ENCODE peak calls at places on chromosomes 16 and 17, in seven cellular contexts. Z, F, W, H, J, C and S are unnamed samples.
A peak's percentile ranks its signal among the peaks of the same experiment; 100 is the strongest.

GRCh38 chr17:48294989-48295892 is 134.8 kb downstream of the SKAP1 start:
- DNase-seq in Z (no peak), F (peak; percentile 47), W (no peak), H (no peak), J (no peak), C (no peak), S (no peak)

GRCh38 chr17:43994272-43995149 is 9.9 kb upstream of the NAGS start:
- DNase-seq in Z (no peak), F (no peak), W (peak; percentile 54), H (peak; percentile 92), J (peak; percentile 91), C (peak; percentile 91), S (peak; percentile 85)

GRCh38 chr17:17018021-17018441 is 24.2 kb upstream of the MPRIP start:
- DNase-seq in Z (no peak), F (no peak), W (no peak), H (no peak), J (no peak), C (no peak), S (no peak)

GRCh38 chr16:28098959-28099945 is 35.7 kb upstream of the GSG1L start:
- DNase-seq in Z (no peak), F (no peak), W (no peak), H (no peak), J (no peak), C (no peak), S (no peak)

GRCh38 chr16:30356401-30357084 is 1.4 kb upstream of the CD2BP2 start:
- DNase-seq in Z (no peak), F (no peak), W (no peak), H (no peak), J (no peak), C (peak; percentile 52), S (peak; percentile 30)

GRCh38 chr16:24309222-24309905 is 53.2 kb downstream of the CACNG3 start:
- DNase-seq in Z (peak; percentile 36), F (no peak), W (peak; percentile 50), H (no peak), J (peak; percentile 16), C (no peak), S (peak; percentile 38)

GRCh38 chr16:14486520-14487303 is 143.3 kb downstream of the PARN start:
- DNase-seq in Z (peak; percentile 57), F (no peak), W (peak; percentile 98), H (no peak), J (peak; percentile 85), C (peak; percentile 68), S (peak; percentile 33)

GRCh38 chr16:1639282-1639681 is 27.1 kb downstream of the CRAMP1 start:
- DNase-seq in Z (no peak), F (no peak), W (peak; percentile 9), H (no peak), J (no peak), C (no peak), S (no peak)

GRCh38 chr16:71889147-71889546 is 5.2 kb upstream of the ZNF821 start:
- DNase-seq in Z (no peak), F (no peak), W (no peak), H (no peak), J (no peak), C (no peak), S (no peak)

GRCh38 chr17:48215583-48216139 is 108.1 kb downstream of the SNX11 start:
- DNase-seq in Z (peak; percentile 71), F (no peak), W (peak; percentile 8), H (peak; percentile 47), J (peak; percentile 62), C (peak; percentile 26), S (no peak)

GRCh38 chr16:85365120-85365519 is 248.0 kb upstream of the GSE1 start:
- DNase-seq in Z (no peak), F (no peak), W (no peak), H (no peak), J (peak; percentile 41), C (no peak), S (peak; percentile 76)

GRCh38 chr17:42288985-42289862 is 926 bp downstream of the STAT5A start:
- DNase-seq in Z (no peak), F (no peak), W (no peak), H (peak; percentile 62), J (peak; percentile 83), C (no peak), S (no peak)

GRCh38 chr17:42285346-42286050 is 2.8 kb upstream of the STAT5A start:
- DNase-seq in Z (no peak), F (no peak), W (no peak), H (no peak), J (no peak), C (no peak), S (no peak)

GRCh38 chr17:42286411-42287295 is 1.6 kb upstream of the STAT5A start:
- DNase-seq in Z (no peak), F (no peak), W (no peak), H (no peak), J (no peak), C (peak; percentile 16), S (no peak)

GRCh38 chr17:42288078-42288984 is at the start of gene STAT5A:
- DNase-seq in Z (no peak), F (no peak), W (peak; percentile 40), H (peak; percentile 84), J (peak; percentile 68), C (peak; percentile 90), S (peak; percentile 64)

DNA sequence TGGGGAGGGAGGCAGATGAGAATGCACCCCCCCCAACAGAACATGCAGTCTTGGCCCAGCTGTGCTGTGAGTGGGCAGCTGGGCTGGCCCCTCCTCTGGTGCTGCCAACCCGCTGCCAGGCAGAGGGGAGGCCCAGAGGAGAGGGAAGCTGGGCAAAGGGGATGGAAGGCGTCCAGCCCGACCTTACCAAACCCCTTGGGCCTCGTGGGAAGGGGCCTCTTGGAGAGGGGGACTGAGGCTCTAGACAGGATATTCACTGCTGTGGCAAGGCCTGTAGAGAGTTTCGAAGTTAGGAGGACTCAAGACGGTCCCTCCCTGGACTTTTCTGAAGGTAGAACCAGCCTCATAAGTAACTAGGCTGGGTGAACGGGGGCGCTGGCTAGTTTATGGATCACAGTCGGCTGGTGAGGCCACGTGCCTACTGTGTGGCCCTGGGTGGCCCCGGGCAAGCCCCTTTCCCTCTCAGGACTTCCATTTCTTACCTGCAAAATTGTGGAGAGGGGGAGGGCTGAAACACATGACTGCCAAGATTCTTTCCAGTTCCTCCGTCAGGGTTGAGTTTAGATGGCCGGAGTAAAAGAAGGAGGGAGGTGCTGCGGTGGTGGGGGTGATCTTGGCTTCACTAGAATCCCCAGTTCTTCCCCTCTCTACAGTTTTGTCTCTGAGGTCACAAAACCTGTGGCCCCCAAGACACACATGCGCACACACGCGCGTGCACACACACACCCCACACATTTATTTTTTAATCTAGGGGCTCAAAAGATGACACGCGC is 807 bp upstream of the STAT5A start:
- DNase-seq in Z (no peak), F (peak; percentile 40), W (no peak), H (no peak), J (no peak), C (peak; percentile 41), S (no peak)
- TF ChIP-seq JUND in Z (no peak), F (peak; percentile 80), W (no peak), H (no peak), J (no peak), C (no peak), S (no peak)

GRCh38 chr17:77572065-77572601 is 386.4 kb upstream of the TNRC6C start:
- DNase-seq in Z (no peak), F (no peak), W (no peak), H (peak; percentile 52), J (no peak), C (no peak), S (no peak)

GRCh38 chr17:77571141-77571540 is 387.4 kb upstream of the TNRC6C start:
- DNase-seq in Z (no peak), F (no peak), W (no peak), H (no peak), J (no peak), C (no peak), S (no peak)

GRCh38 chr17:77571562-77571981 is 386.9 kb upstream of the TNRC6C start:
- DNase-seq in Z (no peak), F (no peak), W (no peak), H (no peak), J (peak; percentile 34), C (peak; percentile 61), S (no peak)

GRCh38 chr17:77569846-77570564 is 388.5 kb upstream of the TNRC6C start:
- DNase-seq in Z (no peak), F (no peak), W (no peak), H (no peak), J (no peak), C (no peak), S (no peak)

DNA sequence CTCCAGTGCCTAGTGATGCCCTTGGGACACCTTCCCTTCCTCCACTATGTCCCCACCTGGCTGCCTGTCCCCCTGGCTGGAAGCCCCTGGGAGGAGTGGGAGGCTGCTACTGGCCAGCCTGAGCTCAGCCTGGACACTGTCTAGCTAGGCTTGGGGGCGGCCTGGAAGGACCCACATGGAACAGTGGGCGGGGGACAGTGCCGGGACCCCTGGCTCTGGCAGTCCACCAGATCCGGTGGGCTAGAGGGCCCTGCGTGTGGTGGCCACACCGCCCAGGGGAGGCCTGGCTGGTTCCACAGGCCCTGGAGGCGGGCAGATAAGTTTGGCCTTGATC is 388.0 kb upstream of the TNRC6C start:
- DNase-seq in Z (no peak), F (no peak), W (no peak), H (no peak), J (no peak), C (no peak), S (no peak)
- TF ChIP-seq JUND in Z (no peak), F (no peak), W (no peak), H (no peak), J (no peak), C (no peak), S (no peak)

GRCh38 chr17:68401288-68401687 is 56.0 kb downstream of the WIPI1 start:
- DNase-seq in Z (no peak), F (no peak), W (no peak), H (peak; percentile 35), J (no peak), C (no peak), S (no peak)

GRCh38 chr17:68399638-68400403 is 57.5 kb downstream of the WIPI1 start:
- DNase-seq in Z (no peak), F (no peak), W (no peak), H (peak; percentile 41), J (no peak), C (no peak), S (no peak)

GRCh38 chr17:68398731-68399637 is 58.3 kb downstream of the WIPI1 start:
- DNase-seq in Z (peak; percentile 72), F (no peak), W (peak; percentile 91), H (peak; percentile 79), J (peak; percentile 77), C (peak; percentile 86), S (peak; percentile 88)

GRCh38 chr17:68403122-68403521 is 54.2 kb downstream of the WIPI1 start:
- DNase-seq in Z (no peak), F (no peak), W (no peak), H (no peak), J (no peak), C (no peak), S (no peak)

GRCh38 chr17:68400404-68400735 is 56.9 kb downstream of the WIPI1 start:
- DNase-seq in Z (no peak), F (no peak), W (no peak), H (no peak), J (no peak), C (no peak), S (no peak)
- TF ChIP-seq JUND in Z (no peak), F (no peak), W (no peak), H (no peak), J (no peak), C (no peak), S (no peak)

DNA sequence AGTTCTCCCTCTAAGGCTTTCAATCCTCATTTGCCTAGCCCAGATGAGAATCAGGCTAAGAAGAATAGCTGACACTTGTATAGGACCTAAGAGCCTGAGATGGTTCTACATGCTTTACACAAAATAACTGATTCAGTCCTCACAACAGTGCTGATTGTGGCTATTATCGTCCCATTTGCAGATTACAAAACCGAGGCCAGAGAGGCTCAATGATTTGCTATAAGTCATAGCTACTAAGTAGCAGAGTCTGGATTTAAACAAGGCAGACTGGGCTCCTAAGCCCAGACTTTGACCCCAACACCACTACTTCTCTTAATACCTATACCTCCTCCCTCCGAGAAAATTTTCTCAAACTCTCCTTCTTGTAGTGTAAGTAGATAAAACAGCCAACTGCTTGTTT is 23.1 kb downstream of the ABCC12 start:
- DNase-seq in Z (no peak), F (no peak), W (no peak), H (no peak), J (no peak), C (no peak), S (no peak)
- TF ChIP-seq JUND in Z (no peak), F (no peak), W (no peak), H (no peak), J (no peak), C (no peak), S (no peak)